ENCODE peak calls at places on chromosomes 2 and 18, in eight cellular contexts. D is adipocyte; N is brain microvascular endothelial cell; P is GOT3; W is activated CD8-positive, alpha-beta memory T cell treated with anti-CD3 and anti-CD28 coated beads, Interleukin-2, amount 50 U/mL, for 48 hours; U is B cell; K is renal cortical epithelial cell; T is NCI-H1436. A is an unnamed sample.

GRCh38 chr2:235697041-235697440 is 203.2 kb downstream of the AGAP1 start:
- DNase-seq in T (no peak), P (no peak), D (no peak), U (no peak), N (no peak), K (no peak), W (no peak), A (no peak)

GRCh38 chr2:177404243-177404642 is 11.7 kb downstream of the AGPS start:
- DNase-seq in U (no peak), P (no peak), T (no peak), K (no peak), D (no peak), W (no peak), N (no peak), A (no peak)

GRCh38 chr2:199742884-199743283 is 108.1 kb downstream of the FTCDNL1 start:
- DNase-seq in D (no peak), P (no peak), N (no peak), W (no peak), U (no peak), K (no peak), T (no peak), A (no peak)

GRCh38 chr18:46497129-46497528 is 159.9 kb downstream of the LOXHD1 start:
- DNase-seq in K (peak), D (peak), N (peak), P (no peak), T (no peak), U (no peak), W (peak), A (peak)

GRCh38 chr2:9710311-9710710 is 79.5 kb upstream of the YWHAQ start:
- DNase-seq in U (no peak), D (no peak), P (no peak), T (no peak), W (no peak), K (peak), N (no peak), A (no peak)

GRCh38 chr2:155733091-155733870 is 599.2 kb downstream of the NR4A2 start:
- DNase-seq in W (no peak), U (no peak), N (no peak), D (no peak), K (no peak), T (no peak), P (no peak), A (no peak)

GRCh38 chr2:216696321-216696720 is 972 bp upstream of the IGFBP5 start:
- DNase-seq in D (no peak), U (no peak), K (no peak), N (no peak), T (no peak), P (no peak), W (no peak), A (no peak)

GRCh38 chr2:13876491-13877037 is 756.0 kb upstream of the LRATD1 start:
- DNase-seq in U (no peak), K (no peak), W (no peak), T (no peak), P (no peak), N (no peak), D (no peak), A (no peak)

GRCh38 chr2:226137201-226137811 is 662.3 kb downstream of the IRS1 start:
- DNase-seq in W (no peak), N (peak), U (no peak), K (peak), P (no peak), T (no peak), D (peak), A (no peak)

GRCh38 chr18:34729740-34730338 is 19.7 kb downstream of the DTNA start:
- DNase-seq in D (no peak), K (no peak), N (no peak), W (no peak), P (no peak), U (no peak), T (no peak), A (no peak)

GRCh38 chr2:202149953-202150352 is 76.9 kb downstream of the KIAA2012 start:
- DNase-seq in P (no peak), T (no peak), D (no peak), N (no peak), U (no peak), K (no peak), W (no peak), A (no peak)

GRCh38 chr2:176419591-176420071 is 150.4 kb downstream of the MTX2 start:
- DNase-seq in U (no peak), P (no peak), W (no peak), K (peak), N (peak), T (no peak), D (peak), A (no peak)

GRCh38 chr2:110983130-110983529 is 137.6 kb upstream of the BCL2L11 start:
- DNase-seq in N (no peak), P (no peak), W (no peak), D (no peak), K (no peak), U (no peak), T (no peak), A (no peak)

GRCh38 chr2:128452536-128453530 is 134.2 kb upstream of the HS6ST1 start:
- DNase-seq in D (no peak), T (no peak), P (no peak), K (no peak), U (no peak), W (peak), N (no peak), A (no peak)

GRCh38 chr2:129609224-129609623 is 370.2 kb upstream of the RAB6C start:
- DNase-seq in P (no peak), N (no peak), K (no peak), D (no peak), T (no peak), U (no peak), W (no peak), A (no peak)

GRCh38 chr2:129229830-129230441 is 749.5 kb upstream of the RAB6C start:
- DNase-seq in W (no peak), D (no peak), T (no peak), K (no peak), U (no peak), N (no peak), P (no peak), A (no peak)

GRCh38 chr2:66240284-66240683 is 194.6 kb upstream of the MEIS1 start:
- DNase-seq in D (peak), N (no peak), K (no peak), P (no peak), T (no peak), W (no peak), U (no peak), A (peak)

GRCh38 chr2:151860613-151861146 is 32.5 kb upstream of the ARL5A start:
- DNase-seq in P (no peak), K (peak), N (no peak), D (no peak), U (no peak), T (no peak), W (no peak), A (no peak)

GRCh38 chr2:43133708-43134570 is 92.5 kb downstream of the ZFP36L2 start:
- DNase-seq in D (no peak), T (no peak), K (no peak), W (peak), N (no peak), P (no peak), U (peak), A (no peak)

GRCh38 chr2:206392118-206392517 is 51.2 kb upstream of the ADAM23 start:
- DNase-seq in T (peak), U (no peak), N (peak), W (no peak), D (peak), P (no peak), K (peak), A (no peak)

GRCh38 chr2:10043256-10043905 is at the start of gene KLF11:
- DNase-seq in D (peak), W (peak), T (peak), N (peak), U (peak), P (peak), K (peak), A (peak)

GRCh38 chr2:186058604-186059003 is 320.0 kb downstream of the FSIP2 start:
- DNase-seq in K (no peak), D (no peak), W (no peak), N (no peak), T (peak), U (no peak), P (no peak), A (no peak)

GRCh38 chr18:6927136-6927535 is 190.5 kb downstream of the LAMA1 start:
- DNase-seq in N (no peak), T (no peak), K (no peak), W (no peak), D (no peak), U (no peak), P (no peak), A (no peak)

GRCh38 chr2:131156452-131157149 is 51.5 kb downstream of the PLEKHB2 start:
- DNase-seq in T (no peak), K (no peak), W (no peak), U (peak), P (no peak), N (no peak), D (no peak), A (no peak)

GRCh38 chr2:102142829-102143449 is 393 bp downstream of the IL1R1 start:
- DNase-seq in D (peak), W (no peak), K (peak), N (no peak), U (no peak), T (no peak), P (no peak), A (no peak)